ENCODE peak calls at places on chromosomes 16 and 17, in four cellular contexts. T is left colon, L is GM03348, A is left ventricle myocardium inferior. W is an unnamed sample.

GRCh38 chr17:43905400-43905984 is 1.8 kb downstream of the MPP2 start:
- DNase-seq in T (no peak), L (no peak), A (no peak), W (no peak)

GRCh38 chr16:10883004-10883403 is 6.0 kb downstream of the CIITA start:
- DNase-seq in T (no peak), L (no peak), A (no peak), W (no peak)

GRCh38 chr17:64641499-64641898 is 20.6 kb downstream of the SMURF2 start:
- DNase-seq in T (no peak), L (peak), A (no peak), W (peak)

GRCh38 chr16:3087243-3087791 is 11.8 kb downstream of the ZSCAN10 start:
- DNase-seq in T (no peak), L (peak), A (peak), W (no peak)

GRCh38 chr17:79626156-79626890 is 15.5 kb upstream of the RBFOX3 start:
- DNase-seq in T (peak), L (no peak), A (peak), W (no peak)

GRCh38 chr16:85673529-85674417 is 15.0 kb downstream of the GINS2 start:
- DNase-seq in T (no peak), L (no peak), A (peak), W (peak)

GRCh38 chr16:88750854-88751253 is 34.2 kb downstream of the PIEZO1 start:
- DNase-seq in T (no peak), L (no peak), A (no peak), W (no peak)

GRCh38 chr16:14539156-14539555 is 90.9 kb downstream of the PARN start:
- DNase-seq in T (no peak), L (peak), A (no peak), W (no peak)

GRCh38 chr17:79901131-79901530 is 61.9 kb upstream of the CBX4 start:
- DNase-seq in T (no peak), L (no peak), A (no peak), W (no peak)

GRCh38 chr16:20879175-20880053 is 20.7 kb downstream of the DCUN1D3 start:
- DNase-seq in T (no peak), L (peak), A (no peak), W (no peak)

GRCh38 chr16:64532117-64532516 is 589.7 kb downstream of the CDH11 start:
- DNase-seq in T (no peak), L (no peak), A (no peak), W (no peak)

GRCh38 chr17:77200711-77201110 is 59.9 kb downstream of the SEC14L1 start:
- DNase-seq in T (no peak), L (no peak), A (no peak), W (no peak)

GRCh38 chr17:9924735-9925191 is 19.7 kb upstream of the RCVRN start:
- DNase-seq in T (no peak), L (peak), A (peak), W (no peak)

GRCh38 chr16:55475919-55476318 is 3.1 kb upstream of the MMP2 start:
- DNase-seq in T (no peak), L (no peak), A (peak), W (no peak)

GRCh38 chr17:40909755-40910154 is 24.7 kb upstream of the KRT20 start:
- DNase-seq in T (no peak), L (peak), A (no peak), W (no peak)

GRCh38 chr17:9643611-9644010 is 1.7 kb upstream of the USP43 start:
- DNase-seq in T (no peak), L (no peak), A (no peak), W (no peak)

GRCh38 chr16:15897834-15898254 is 9.4 kb upstream of the CEP20 start:
- DNase-seq in T (no peak), L (peak), A (no peak), W (peak)

GRCh38 chr16:23534868-23535860 is 22.0 kb downstream of the EARS2 start:
- DNase-seq in T (no peak), L (peak), A (no peak), W (no peak)

GRCh38 chr17:75872434-75873351 is 5.7 kb downstream of the TRIM47 start:
- DNase-seq in T (peak), L (peak), A (peak), W (peak)

GRCh38 chr16:7182510-7183109 is 150.0 kb upstream of the RBFOX1 start:
- DNase-seq in T (no peak), L (no peak), A (no peak), W (no peak)

GRCh38 chr17:4643676-4644075 is 2.2 kb upstream of the ALOX15 start:
- DNase-seq in T (peak), L (no peak), A (no peak), W (no peak)

GRCh38 chr16:27177031-27177774 is 26.1 kb upstream of the KDM8 start:
- DNase-seq in T (no peak), L (peak), A (no peak), W (peak)

GRCh38 chr17:81253358-81254131 is 14.4 kb downstream of the NDUFAF8 start:
- DNase-seq in T (no peak), L (peak), A (no peak), W (no peak)

GRCh38 chr16:68287276-68288251 is 23.2 kb downstream of the SLC7A6OS start:
- DNase-seq in T (no peak), L (peak), A (peak), W (peak)

GRCh38 chr16:8928467-8928957 is 35.2 kb downstream of the USP7 start:
- DNase-seq in T (no peak), L (no peak), A (no peak), W (no peak)

GRCh38 chr17:57940653-57941329 is 14.4 kb downstream of the CUEDC1 start:
- DNase-seq in T (peak), L (no peak), A (no peak), W (peak)

GRCh38 chr17:57315061-57315851 is 58.9 kb downstream of the MSI2 start:
- DNase-seq in T (no peak), L (no peak), A (no peak), W (no peak)

GRCh38 chr17:12691173-12691572 is 25.5 kb downstream of the MYOCD start:
- DNase-seq in T (no peak), L (peak), A (no peak), W (no peak)

GRCh38 chr16:23296994-23297393 is 5.1 kb upstream of the SCNN1B start:
- DNase-seq in T (no peak), L (no peak), A (no peak), W (peak)

GRCh38 chr17:29345066-29345465 is 45.1 kb upstream of the TAOK1 start:
- DNase-seq in T (no peak), L (no peak), A (no peak), W (no peak)

GRCh38 chr16:7492122-7492521 is 159.5 kb downstream of the RBFOX1 start:
- DNase-seq in T (no peak), L (no peak), A (no peak), W (no peak)

GRCh38 chr17:57107498-57108101 is 22.6 kb downstream of the AKAP1 start:
- DNase-seq in T (peak), L (no peak), A (no peak), W (peak)

GRCh38 chr16:58086381-58087208 is 42.6 kb downstream of the CFAP20 start:
- DNase-seq in T (no peak), L (no peak), A (no peak), W (no peak)

GRCh38 chr16:7025616-7026190 is 306.9 kb upstream of the RBFOX1 start:
- DNase-seq in T (peak), L (peak), A (peak), W (peak)